ENCODE peak calls at places on chromosomes 7 and 10, in seven cellular contexts. K, S, Y, J, I, D and Z are unnamed samples.
A peak's percentile ranks its signal among the peaks of the same experiment; 100 is the strongest.

GRCh38 chr10:3412646-3413045 is 240.1 kb upstream of the PITRM1 start:
- DNase-seq in I (no peak), K (no peak), J (no peak), Y (no peak), S (no peak), D (no peak), Z (no peak)

GRCh38 chr10:58806323-58806722 is 293.7 kb downstream of the BICC1 start:
- DNase-seq in Y (no peak), D (no peak), J (no peak), I (no peak), S (no peak), K (no peak), Z (no peak)

GRCh38 chr7:81256991-81257390 is 338.1 kb upstream of the SEMA3C start:
- DNase-seq in J (peak; percentile 24), D (peak; percentile 35), Y (no peak), I (no peak), S (no peak), K (no peak), Z (no peak)

GRCh38 chr7:7970620-7971307 is 2.2 kb downstream of the GLCCI1 start:
- DNase-seq in K (no peak), S (no peak), Y (peak; percentile 32), J (peak; percentile 74), D (peak; percentile 7), I (no peak), Z (no peak)

GRCh38 chr10:1461016-1461415 is 276.3 kb downstream of the ADARB2 start:
- DNase-seq in S (no peak), D (no peak), Y (no peak), I (no peak), J (no peak), K (no peak), Z (no peak)

GRCh38 chr10:12958546-12959110 is 42.9 kb downstream of the CCDC3 start:
- DNase-seq in S (peak; percentile 54), K (no peak), Y (no peak), J (no peak), D (no peak), I (no peak), Z (no peak)

GRCh38 chr7:44461387-44461786 is 29.1 kb downstream of the NUDCD3 start:
- DNase-seq in Y (peak; percentile 55), S (no peak), K (no peak), D (no peak), I (no peak), J (peak; percentile 80), Z (no peak)

GRCh38 chr10:7192831-7193348 is 217.9 kb downstream of the SFMBT2 start:
- DNase-seq in I (no peak), K (no peak), Y (no peak), J (no peak), D (no peak), S (no peak), Z (no peak)

GRCh38 chr7:112790651-112790973 is 419 bp upstream of the TMEM168 start:
- DNase-seq in K (no peak), Y (no peak), I (no peak), J (no peak), D (no peak), S (no peak), Z (no peak)

GRCh38 chr7:47638679-47639306 is 56.9 kb upstream of the TNS3 start:
- DNase-seq in J (no peak), K (peak; percentile 68), S (no peak), Y (peak; percentile 76), I (peak; percentile 94), D (no peak), Z (no peak)

GRCh38 chr7:30238721-30239441 is 45.5 kb upstream of the ZNRF2 start:
- DNase-seq in Y (peak; percentile 58), D (no peak), I (peak; percentile 92), J (peak; percentile 44), K (peak; percentile 64), S (no peak), Z (no peak)

GRCh38 chr10:59536576-59537014 is 173.1 kb downstream of the SLC16A9 start:
- DNase-seq in I (peak; percentile 11), S (no peak), J (peak; percentile 31), D (peak; percentile 7), K (no peak), Y (no peak), Z (no peak)

GRCh38 chr10:63391812-63392211 is 74.0 kb downstream of the JMJD1C start:
- DNase-seq in I (no peak), S (no peak), K (no peak), D (no peak), Y (no peak), J (no peak), Z (no peak)

GRCh38 chr10:3729397-3729796 is 55.6 kb downstream of the KLF6 start:
- DNase-seq in S (no peak), D (no peak), Y (peak; percentile 55), J (peak; percentile 51), I (no peak), K (no peak), Z (no peak)

GRCh38 chr7:44388089-44388970 is 62.9 kb upstream of the CAMK2B start:
- DNase-seq in D (no peak), K (no peak), J (no peak), S (peak; percentile 60), I (no peak), Y (no peak), Z (no peak)

GRCh38 chr10:18599392-18599791 is 52.0 kb downstream of the NSUN6 start:
- DNase-seq in I (no peak), K (no peak), J (no peak), D (no peak), S (no peak), Y (no peak), Z (no peak)

DNA sequence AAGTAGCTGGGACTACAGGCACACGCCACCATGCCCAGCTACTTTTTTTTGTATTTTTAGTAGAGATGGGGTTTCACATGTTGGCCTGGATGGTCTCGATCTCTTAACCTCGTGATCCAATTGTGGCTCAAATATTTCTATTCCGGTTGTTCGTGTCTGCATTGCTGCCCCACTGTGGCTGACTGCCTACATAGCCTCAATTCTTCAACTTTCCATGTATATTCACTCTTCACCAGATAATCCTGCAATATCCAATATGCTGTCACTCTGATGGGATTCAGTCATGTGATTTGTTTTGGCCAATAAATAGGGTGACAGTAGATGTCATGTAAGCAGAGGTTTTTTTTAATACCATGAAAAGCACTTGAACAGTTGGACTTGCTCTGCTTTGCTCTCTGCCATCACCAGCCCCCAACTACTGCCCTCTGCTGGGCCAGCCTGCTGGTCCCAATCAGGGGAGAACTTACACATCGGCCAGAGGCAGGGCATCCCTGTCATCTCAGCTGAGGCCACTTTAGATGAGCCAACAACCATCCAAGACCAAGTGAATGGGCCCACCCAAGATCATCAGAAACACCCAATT is 56.7 kb downstream of the NSUN6 start:
- DNase-seq in S (no peak), K (peak; percentile 11), J (peak; percentile 8), D (peak; percentile 36), I (no peak), Y (no peak), Z (no peak)
- TF ChIP-seq CTCF in S (no peak), K (no peak), J (peak; percentile 20), D (peak; percentile 56), I (no peak), Y (peak; percentile 28), Z (peak; percentile 28)

GRCh38 chr10:81040947-81041346 is 503.2 kb downstream of the SH2D4B start:
- DNase-seq in S (no peak), J (no peak), Y (no peak), I (no peak), K (no peak), D (no peak), Z (no peak)

GRCh38 chr10:81040031-81040430 is 502.3 kb downstream of the SH2D4B start:
- DNase-seq in J (no peak), K (no peak), S (no peak), I (no peak), Y (no peak), D (no peak), Z (no peak)

GRCh38 chr10:81034376-81034775 is 496.7 kb downstream of the SH2D4B start:
- DNase-seq in D (no peak), K (no peak), I (no peak), S (no peak), Y (no peak), J (no peak), Z (no peak)

GRCh38 chr10:81031774-81032173 is 494.1 kb downstream of the SH2D4B start:
- DNase-seq in J (no peak), S (no peak), I (no peak), Y (no peak), D (no peak), K (no peak), Z (no peak)

DNA sequence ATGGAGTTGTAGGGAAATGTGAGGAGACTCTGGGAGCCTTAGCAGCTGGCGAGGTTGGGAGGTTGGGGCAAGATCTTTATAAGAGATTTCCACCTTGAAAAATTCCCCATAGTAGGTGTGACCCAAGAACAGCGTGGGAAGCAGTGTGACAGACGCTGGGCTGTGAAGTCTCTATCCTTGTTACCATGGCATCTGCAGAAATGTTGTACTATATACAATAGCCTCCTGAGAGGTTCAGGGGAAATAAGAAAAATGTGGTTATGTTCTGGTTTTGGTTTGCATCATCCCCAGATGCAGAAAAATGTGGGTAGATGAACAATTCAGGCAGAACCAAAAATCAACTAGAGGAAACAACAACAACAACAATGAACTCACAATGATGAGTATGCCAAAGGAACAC is 498.6 kb downstream of the SH2D4B start:
- DNase-seq in S (no peak), D (no peak), I (no peak), Y (no peak), J (no peak), K (no peak), Z (no peak)
- H3K4me3 ChIP-seq in S (no peak overlapping the region), D (no peak overlapping the region), I (no peak overlapping the region), Y (no peak overlapping the region), J (no peak overlapping the region), K (no peak overlapping the region), Z (no peak overlapping the region)

GRCh38 chr10:95907454-95908253 is at the start of gene CC2D2B:
- DNase-seq in D (peak; percentile 93), I (peak; percentile 87), K (peak; percentile 82), J (peak; percentile 93), S (peak; percentile 89), Y (peak; percentile 86), Z (peak; percentile 29)
- TF ChIP-seq CTCF in D (no peak), I (no peak), K (no peak), J (no peak), S (no peak), Y (no peak), Z (no peak)

GRCh38 chr7:33191326-33191725 is 62.0 kb downstream of the BBS9 start:
- DNase-seq in Y (no peak), K (no peak), J (no peak), D (no peak), I (peak; percentile 28), S (no peak), Z (no peak)

GRCh38 chr7:33185786-33186185 is 56.4 kb downstream of the BBS9 start:
- DNase-seq in D (peak; percentile 56), K (no peak), I (no peak), Y (peak; percentile 63), S (no peak), J (peak; percentile 76), Z (no peak)

GRCh38 chr7:33183504-33183903 is 54.1 kb downstream of the BBS9 start:
- DNase-seq in K (no peak), J (peak; percentile 26), Y (no peak), I (peak; percentile 20), S (no peak), D (peak; percentile 3), Z (no peak)

GRCh38 chr7:33190688-33191304 is 61.4 kb downstream of the BBS9 start:
- DNase-seq in Y (no peak), S (no peak), I (no peak), J (no peak), K (no peak), D (no peak), Z (no peak)

DNA sequence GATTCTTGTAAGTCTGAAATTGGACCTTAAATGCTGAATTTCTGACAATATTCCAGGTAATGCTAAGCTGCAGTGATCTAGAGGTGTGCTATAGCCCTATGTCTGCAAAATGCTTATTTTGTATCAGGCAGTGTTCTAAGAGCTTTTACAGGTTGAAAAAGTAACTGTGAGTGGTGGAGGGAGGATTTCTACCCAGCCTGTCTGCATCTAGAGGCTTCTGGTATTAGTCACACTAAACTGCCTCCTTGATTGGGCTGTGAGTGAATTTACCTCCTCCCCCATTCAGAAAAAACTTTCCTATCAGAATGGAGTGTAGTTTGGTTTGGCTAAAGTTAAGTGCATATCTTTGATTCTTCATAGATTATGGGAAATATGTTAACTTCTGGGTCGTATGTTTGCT is 56.8 kb downstream of the BBS9 start:
- DNase-seq in J (peak; percentile 63), I (peak; percentile 29), K (no peak), D (peak; percentile 16), Y (peak; percentile 52), S (no peak), Z (no peak)
- H3K4me3 ChIP-seq in J (no peak overlapping the region), I (no peak overlapping the region), K (no peak overlapping the region), D (no peak overlapping the region), Y (no peak overlapping the region), S (no peak overlapping the region), Z (no peak overlapping the region)